ENCODE peak calls at places on chromosomes 5 and 9, in four cellular contexts. E is HepG2, M is GM12878, I is K562. U is an unnamed sample.

GRCh38 chr5:98065261-98065909 is 708.1 kb upstream of the RGMB start:
- DNase-seq in E (no peak), M (no peak), I (no peak), U (no peak)

GRCh38 chr9:129459550-129460322 is 161.2 kb downstream of the C9orf50 start:
- DNase-seq in E (no peak), M (no peak), I (no peak), U (no peak)

GRCh38 chr9:91239367-91240111 is 122.2 kb downstream of the AUH start:
- DNase-seq in E (peak), M (no peak), I (no peak), U (no peak)

GRCh38 chr9:76342201-76342600 is 52.0 kb downstream of the RFK start:
- DNase-seq in E (no peak), M (no peak), I (no peak), U (no peak)

GRCh38 chr9:35423499-35423898 is 66.4 kb upstream of the RUSC2 start:
- DNase-seq in E (peak), M (no peak), I (no peak), U (no peak)

GRCh38 chr5:3597727-3598082 is 2.1 kb downstream of the IRX1 start:
- DNase-seq in E (no peak), M (no peak), I (no peak), U (no peak)

GRCh38 chr9:70374962-70375618 is 39.4 kb downstream of the KLF9 start:
- DNase-seq in E (no peak), M (no peak), I (no peak), U (no peak)

GRCh38 chr5:5364932-5365331 is 57.5 kb upstream of the ICE1 start:
- DNase-seq in E (no peak), M (no peak), I (no peak), U (no peak)

GRCh38 chr9:124306098-124306735 is 48.5 kb downstream of the NEK6 start:
- DNase-seq in E (no peak), M (no peak), I (no peak), U (no peak)

GRCh38 chr5:170809551-170809950 is 26.0 kb downstream of the GABRP start:
- DNase-seq in E (no peak), M (no peak), I (no peak), U (peak)

GRCh38 chr5:139068060-139068459 is 130.1 kb downstream of the SIL1 start:
- DNase-seq in E (no peak), M (no peak), I (no peak), U (no peak)

GRCh38 chr5:142479150-142479549 is 154.3 kb upstream of the SPRY4 start:
- DNase-seq in E (no peak), M (no peak), I (no peak), U (no peak)

GRCh38 chr5:149314571-149315111 is 30.7 kb upstream of the GRPEL2 start:
- DNase-seq in E (no peak), M (no peak), I (no peak), U (no peak)

GRCh38 chr5:174527936-174528557 is 196.3 kb upstream of the MSX2 start:
- DNase-seq in E (no peak), M (no peak), I (no peak), U (no peak)

GRCh38 chr9:15160673-15161072 is 146.3 kb downstream of the TTC39B start:
- DNase-seq in E (no peak), M (no peak), I (no peak), U (no peak)

GRCh38 chr5:177327539-177328522 is 16.1 kb upstream of the MXD3 start:
- DNase-seq in E (peak), M (no peak), I (no peak), U (no peak)

GRCh38 chr5:101904736-101905135 is 391.3 kb downstream of the SLCO4C1 start:
- DNase-seq in E (no peak), M (no peak), I (no peak), U (no peak)

GRCh38 chr5:178113141-178113787 is at the start of gene N4BP3:
- DNase-seq in E (no peak), M (no peak), I (peak), U (peak)

GRCh38 chr9:4892501-4893194 is 92.4 kb upstream of the JAK2 start:
- DNase-seq in E (no peak), M (no peak), I (no peak), U (no peak)

GRCh38 chr5:128081111-128081865 is 2.3 kb upstream of the SLC12A2 start:
- DNase-seq in E (no peak), M (no peak), I (peak), U (peak)

GRCh38 chr5:67693956-67694564 is 497.5 kb upstream of the CD180 start:
- DNase-seq in E (no peak), M (no peak), I (no peak), U (no peak)

GRCh38 chr5:7592910-7593309 is 197.0 kb downstream of the ADCY2 start:
- DNase-seq in E (no peak), M (no peak), I (no peak), U (peak)

GRCh38 chr5:65184780-65185179 is 296.9 kb downstream of the ADAMTS6 start:
- DNase-seq in E (peak), M (no peak), I (no peak), U (no peak)

GRCh38 chr9:680106-680505 is 161.4 kb upstream of the DMRT1 start:
- DNase-seq in E (no peak), M (no peak), I (no peak), U (no peak)

GRCh38 chr9:1051286-1052118 is 1.3 kb downstream of the DMRT2 start:
- DNase-seq in E (no peak), M (no peak), I (no peak), U (no peak)

GRCh38 chr9:111067472-111067871 is 29.2 kb upstream of the LPAR1 start:
- DNase-seq in E (no peak), M (no peak), I (no peak), U (peak)

GRCh38 chr9:35951736-35952135 is 6.2 kb downstream of the OR2S2 start:
- DNase-seq in E (no peak), M (no peak), I (no peak), U (no peak)

GRCh38 chr5:77563475-77563874 is 71.4 kb upstream of the WDR41 start:
- DNase-seq in E (no peak), M (no peak), I (no peak), U (no peak)

GRCh38 chr5:143880178-143880577 is 68.2 kb downstream of the HMHB1 start:
- DNase-seq in E (peak), M (no peak), I (no peak), U (no peak)
- TF ChIP-seq FOXM1 in E (no peak), M (no peak), I (no peak), U (no peak)

DNA sequence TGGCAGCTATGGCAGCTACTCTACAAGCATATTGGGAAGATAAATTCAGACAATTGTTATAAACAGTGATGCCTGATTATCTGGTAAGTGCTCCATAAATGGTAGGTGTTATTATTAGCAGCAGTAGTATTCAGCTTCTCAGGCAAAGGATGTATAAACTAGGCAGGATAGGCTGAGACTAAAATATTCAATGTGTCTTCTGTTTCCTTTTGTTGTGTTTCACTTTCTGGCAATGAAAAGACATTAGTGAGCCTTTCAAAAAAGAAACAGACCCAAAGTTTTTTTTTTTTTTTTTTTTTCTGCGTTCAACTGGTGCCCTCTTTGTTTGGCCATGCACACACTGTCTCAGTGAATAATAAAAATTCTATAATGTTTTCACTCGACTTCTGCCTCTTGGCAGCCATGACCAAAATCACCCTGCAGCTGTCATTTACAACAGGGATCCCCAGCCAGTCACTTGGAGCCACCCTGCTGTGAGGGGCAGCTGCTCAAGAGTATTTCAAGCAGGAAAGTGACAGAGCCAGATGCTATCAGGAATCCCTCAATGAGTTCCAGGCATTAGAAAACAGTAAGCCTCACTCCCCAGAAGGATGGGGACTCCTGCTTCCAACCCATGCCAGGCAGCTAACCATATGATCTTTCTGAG is 44.0 kb upstream of the MAN2A1 start:
- DNase-seq in E (no peak), M (no peak), I (no peak), U (peak)
- H3K27ac ChIP-seq in E (no peak), M (no peak), I (no peak), U (no peak)

DNA sequence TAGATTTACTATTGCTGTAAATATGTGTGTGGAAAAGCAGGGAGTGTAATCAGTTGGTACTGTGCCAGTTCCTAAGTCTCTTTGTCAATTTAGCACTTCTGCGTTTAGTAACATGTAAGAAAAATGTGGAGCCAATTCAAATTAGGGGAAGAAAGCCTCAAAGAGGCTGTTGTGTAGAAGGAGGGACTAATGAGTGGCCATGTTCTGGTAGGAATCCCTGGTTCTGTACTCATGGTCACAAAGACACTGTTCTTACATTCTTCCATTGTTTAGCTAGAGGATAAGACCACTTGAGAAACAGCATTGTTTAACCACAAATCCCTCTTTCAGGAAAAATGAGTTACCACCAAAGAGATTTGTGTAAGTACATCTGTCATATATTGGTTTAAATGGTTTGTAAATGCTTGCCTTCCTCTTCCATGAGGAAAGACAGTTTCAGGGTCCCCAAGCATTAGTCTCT is 14.9 kb downstream of the ARHGEF28 start:
- DNase-seq in E (no peak), M (no peak), I (no peak), U (no peak)
- TF ChIP-seq FOXM1 in E (no peak), M (no peak), I (no peak), U (no peak)

GRCh38 chr9:84669008-84669292 is 579 bp upstream of the NTRK2 start:
- DNase-seq in E (no peak), M (no peak), I (no peak), U (no peak)
- H3K27ac ChIP-seq in E (no peak), M (no peak), I (no peak), U (no peak)

DNA sequence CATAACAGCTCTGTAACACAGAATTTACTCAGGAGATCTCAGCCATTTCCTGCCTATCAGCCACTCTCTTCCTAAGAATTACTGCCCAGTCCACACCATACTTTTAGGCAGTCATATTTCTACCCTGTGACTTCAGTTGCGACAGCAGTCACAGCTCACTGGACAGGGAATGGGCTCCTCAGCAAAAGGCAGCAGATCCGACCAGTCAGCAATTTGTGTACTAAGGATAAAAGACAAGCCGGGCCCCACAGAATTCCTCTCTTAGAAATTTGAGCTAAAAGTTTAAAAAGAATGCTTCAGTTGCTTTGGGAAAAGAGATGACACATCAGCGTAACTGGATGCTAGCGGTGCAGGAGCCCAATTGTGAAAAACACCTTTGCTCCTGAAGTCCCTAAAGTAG is 172.1 kb downstream of the ENC1 start:
- DNase-seq in E (no peak), M (no peak), I (no peak), U (no peak)
- TF ChIP-seq FOXM1 in E (no peak), M (no peak), I (no peak), U (no peak)

DNA sequence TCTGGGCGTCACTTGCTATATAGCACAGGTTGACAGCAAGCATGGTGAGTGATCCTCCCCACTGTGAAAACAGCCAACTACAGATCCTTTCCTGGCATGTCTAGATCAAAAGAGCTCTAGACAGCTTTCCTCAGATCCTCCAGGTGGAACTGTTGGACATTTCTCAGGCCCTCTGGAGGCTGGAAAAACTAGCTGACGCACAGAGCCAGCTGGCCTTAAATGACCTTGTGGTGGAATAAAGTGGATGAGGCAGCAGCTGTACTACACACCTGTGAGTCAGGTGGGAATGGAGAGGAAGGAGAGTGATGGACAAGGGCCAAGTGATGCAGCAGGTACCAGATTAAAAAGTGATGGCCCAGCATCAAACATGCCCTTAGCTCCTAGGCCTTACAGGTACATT is 172.7 kb downstream of the TRIM32 start:
- DNase-seq in E (no peak), M (no peak), I (no peak), U (no peak)
- H3K27ac ChIP-seq in E (no peak), M (no peak), I (no peak), U (no peak)

DNA sequence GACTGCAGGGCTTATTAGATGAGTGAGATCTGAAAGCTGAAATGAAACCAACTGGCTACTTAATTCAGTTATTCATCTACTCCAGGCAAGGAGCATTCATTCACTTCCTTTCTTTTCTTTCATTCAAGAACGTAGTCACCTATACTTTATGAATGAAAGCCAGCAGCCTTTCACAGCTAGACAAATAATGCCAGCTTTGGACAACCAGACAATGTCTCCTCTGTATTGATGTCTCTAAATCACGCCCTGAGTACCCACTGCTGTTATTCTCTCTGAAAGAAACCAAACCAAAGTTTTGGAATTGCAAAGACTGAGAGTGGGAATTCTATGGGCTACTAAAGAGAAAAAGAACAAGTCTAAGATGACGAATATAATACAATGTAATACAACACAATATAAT is 121.2 kb upstream of the PTPN3 start:
- DNase-seq in E (no peak), M (no peak), I (no peak), U (no peak)
- TF ChIP-seq FOXM1 in E (no peak), M (no peak), I (no peak), U (no peak)

GRCh38 chr5:135269224-135269623 is 129.8 kb downstream of the MACROH2A1 start:
- DNase-seq in E (no peak), M (no peak), I (no peak), U (no peak)
- H3K27ac ChIP-seq in E (no peak), M (no peak), I (no peak), U (peak)

DNA sequence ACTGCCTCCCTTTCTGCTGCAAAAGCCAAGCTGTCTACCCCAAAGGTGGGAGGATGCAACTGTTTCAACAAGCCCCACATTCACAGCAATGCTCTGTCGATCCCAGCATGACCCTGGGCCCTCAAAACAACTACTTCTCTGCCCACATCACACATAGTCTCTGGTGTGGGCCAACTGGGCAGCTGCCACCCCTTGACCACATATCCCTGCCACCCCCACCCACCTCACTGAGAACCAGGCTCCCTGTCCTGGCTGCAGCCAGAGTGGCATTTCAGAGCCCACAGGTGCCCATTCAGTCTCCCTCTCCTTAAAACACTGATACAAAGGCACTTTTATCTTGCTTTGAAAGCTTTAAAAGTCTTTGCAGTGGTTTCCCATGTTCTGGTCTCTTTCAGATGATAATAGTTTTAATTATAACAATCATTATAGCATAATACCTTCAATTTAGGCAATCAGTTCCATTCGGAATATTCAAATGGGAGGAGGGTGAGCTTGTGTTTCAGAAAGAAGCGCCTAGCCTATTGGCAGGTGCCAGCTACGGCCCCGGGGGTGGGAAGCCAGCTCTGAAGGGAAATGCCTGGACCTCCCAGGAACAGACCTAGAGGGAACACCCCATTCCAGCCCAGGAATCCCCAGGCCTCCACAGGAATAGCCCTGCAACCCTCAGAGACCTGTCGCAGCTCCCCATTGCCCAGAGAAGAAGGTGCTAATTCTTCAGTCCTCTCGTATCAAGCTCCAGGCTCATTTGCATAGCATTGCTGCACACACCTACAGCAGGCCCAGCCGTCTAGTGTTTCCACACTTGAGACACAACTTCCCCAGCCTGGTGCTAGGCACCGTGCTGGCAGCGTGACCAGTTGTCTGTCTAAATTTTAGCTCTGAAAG is 90.8 kb downstream of the C5orf15 start:
- DNase-seq in E (no peak), M (no peak), I (no peak), U (no peak)
- TF ChIP-seq FOXM1 in E (no peak), M (no peak), I (no peak), U (no peak)

U was measured in SK-N-SH.